ENCODE peak calls at places on chromosomes 11 and 22, in six cellular contexts. T, Z, X, P, R and U are unnamed samples.
A peak's percentile ranks its signal among the peaks of the same experiment; 100 is the strongest.

GRCh38 chr11:118437046-118437735 is 899 bp downstream of the KMT2A start:
- DNase-seq in T (peak; percentile 54), Z (peak; percentile 67), X (no peak), P (peak; percentile 39), R (peak; percentile 39), U (peak; percentile 38)

GRCh38 chr11:121578216-121579063 is 125.7 kb upstream of the SORL1-AS1 start:
- DNase-seq in T (no peak), Z (no peak), X (no peak), P (no peak), R (no peak), U (no peak)

GRCh38 chr22:42841444-42841843 is 15.6 kb downstream of the ARFGAP3 start:
- DNase-seq in T (no peak), Z (no peak), X (no peak), P (no peak), R (no peak), U (no peak)

GRCh38 chr11:15605094-15605493 is 490.4 kb downstream of the INSC start:
- DNase-seq in T (no peak), Z (no peak), X (no peak), P (no peak), R (peak; percentile 30), U (no peak)

GRCh38 chr22:31342389-31343125 is 3.6 kb downstream of the PATZ1 start:
- DNase-seq in T (no peak), Z (peak; percentile 31), X (no peak), P (no peak), R (no peak), U (no peak)

GRCh38 chr11:83611616-83612015 is 325.4 kb upstream of the CCDC90B start:
- DNase-seq in T (no peak), Z (no peak), X (no peak), P (no peak), R (no peak), U (no peak)

GRCh38 chr11:64150481-64151239 is 15.3 kb downstream of the MACROD1 start:
- DNase-seq in T (no peak), Z (no peak), X (no peak), P (no peak), R (peak; percentile 52), U (no peak)

GRCh38 chr11:75453916-75454655 is 21.1 kb upstream of the KLHL35 start:
- DNase-seq in T (no peak), Z (no peak), X (no peak), P (no peak), R (no peak), U (no peak)

GRCh38 chr11:126438691-126439090 is 83.2 kb downstream of the ST3GAL4 start:
- DNase-seq in T (no peak), Z (no peak), X (no peak), P (no peak), R (no peak), U (no peak)

GRCh38 chr22:43592470-43592869 is 180.7 kb downstream of the MPPED1 start:
- DNase-seq in T (no peak), Z (no peak), X (no peak), P (no peak), R (no peak), U (no peak)

GRCh38 chr11:7514099-7514725 is 413 bp downstream of the PPFIBP2 start:
- DNase-seq in T (no peak), Z (no peak), X (peak; percentile 83), P (no peak), R (no peak), U (peak; percentile 43)

GRCh38 chr11:12088047-12088481 is 22.3 kb upstream of the MICAL2 start:
- DNase-seq in T (no peak), Z (peak; percentile 74), X (no peak), P (no peak), R (peak; percentile 75), U (no peak)

GRCh38 chr22:49894321-49895072 is 23.7 kb downstream of the ALG12 start:
- DNase-seq in T (no peak), Z (no peak), X (no peak), P (no peak), R (no peak), U (no peak)

GRCh38 chr11:46491661-46492331 is 100.2 kb upstream of the CHRM4 start:
- DNase-seq in T (no peak), Z (no peak), X (no peak), P (no peak), R (no peak), U (no peak)

GRCh38 chr22:49230194-49230577 is 597.5 kb downstream of the BRD1 start:
- DNase-seq in T (peak; percentile 28), Z (no peak), X (no peak), P (no peak), R (no peak), U (no peak)

GRCh38 chr11:122897606-122898210 is 15.1 kb downstream of the JHY start:
- DNase-seq in T (no peak), Z (no peak), X (no peak), P (no peak), R (no peak), U (no peak)

GRCh38 chr22:45059296-45059695 is 49.5 kb upstream of the PHF21B start:
- DNase-seq in T (no peak), Z (no peak), X (no peak), P (no peak), R (no peak), U (no peak)

GRCh38 chr22:27270818-27271510 is 530.6 kb downstream of the MN1 start:
- DNase-seq in T (no peak), Z (no peak), X (no peak), P (no peak), R (peak; percentile 26), U (no peak)

GRCh38 chr22:20147286-20147988 is 3.4 kb downstream of the CCDC188 start:
- DNase-seq in T (no peak), Z (no peak), X (no peak), P (no peak), R (no peak), U (no peak)

GRCh38 chr11:83818349-83818748 is 532.2 kb upstream of the CCDC90B start:
- DNase-seq in T (no peak), Z (no peak), X (no peak), P (no peak), R (no peak), U (no peak)

GRCh38 chr11:2913776-2914474 is 15.3 kb downstream of the PHLDA2 start:
- DNase-seq in T (no peak), Z (no peak), X (no peak), P (no peak), R (no peak), U (no peak)

GRCh38 chr11:27656806-27657483 is 43.3 kb downstream of the BDNF start:
- DNase-seq in T (no peak), Z (no peak), X (no peak), P (no peak), R (no peak), U (no peak)

GRCh38 chr11:46827995-46828394 is 18.1 kb downstream of the CKAP5 start:
- DNase-seq in T (no peak), Z (no peak), X (no peak), P (no peak), R (no peak), U (no peak)

GRCh38 chr11:12792590-12792989 is 118.4 kb downstream of the TEAD1 start:
- DNase-seq in T (no peak), Z (no peak), X (no peak), P (no peak), R (no peak), U (no peak)

GRCh38 chr11:118263694-118264567 is at the start of gene MPZL2:
- DNase-seq in T (peak; percentile 66), Z (peak; percentile 83), X (peak; percentile 83), P (no peak), R (peak; percentile 23), U (no peak)

DNA sequence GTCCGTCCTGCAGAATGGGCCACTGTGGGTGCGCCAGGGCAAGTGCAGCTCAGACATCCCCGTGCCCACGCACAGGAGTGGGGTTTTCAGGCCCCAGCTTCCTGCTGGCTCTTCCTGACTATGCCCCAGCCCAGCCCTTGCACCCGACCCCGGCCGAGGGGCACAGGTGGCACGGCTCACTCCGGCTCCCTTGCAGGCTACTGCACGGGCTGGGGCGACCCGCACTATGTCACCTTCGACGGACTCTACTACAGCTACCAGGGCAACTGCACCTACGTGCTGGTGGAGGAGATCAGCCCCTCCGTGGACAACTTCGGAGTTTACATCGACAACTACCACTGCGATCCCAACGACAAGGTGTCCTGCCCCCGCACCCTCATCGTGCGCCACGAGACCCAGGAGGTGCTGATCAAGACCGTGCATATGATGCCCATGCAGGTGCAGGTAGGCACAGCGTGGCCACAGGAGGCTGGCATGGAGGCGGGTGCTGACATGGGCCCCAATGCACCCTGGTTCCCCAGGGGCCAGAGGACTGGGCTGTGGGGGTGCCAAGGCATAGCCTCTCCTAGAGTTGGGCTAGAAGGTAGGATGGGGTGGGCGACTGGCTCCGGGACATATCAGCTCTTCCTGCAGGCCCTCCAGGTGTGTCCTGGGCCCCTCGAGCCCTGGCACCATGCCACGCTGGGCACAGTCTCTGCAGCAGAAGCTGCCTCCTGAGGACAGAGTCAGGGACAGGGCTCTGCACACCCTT is 27.7 kb downstream of the MUC2 start:
- DNase-seq in T (no peak), Z (peak; percentile 23), X (peak; percentile 77), P (no peak), R (no peak), U (no peak)
- H3K4me3 ChIP-seq in T (no peak overlapping the region), Z (no peak overlapping the region), X (no peak overlapping the region), P (no peak overlapping the region), R (no peak overlapping the region), U (no peak overlapping the region)

GRCh38 chr22:24107668-24108067 is 73.6 kb upstream of the SUSD2 start:
- DNase-seq in T (peak; percentile 90), Z (peak; percentile 58), X (peak; percentile 61), P (no peak), R (peak; percentile 87), U (no peak)

GRCh38 chr22:24105018-24105360 is 76.3 kb upstream of the SUSD2 start:
- DNase-seq in T (no peak), Z (no peak), X (no peak), P (no peak), R (no peak), U (no peak)

GRCh38 chr22:24105661-24106060 is 75.6 kb upstream of the SUSD2 start:
- DNase-seq in T (no peak), Z (no peak), X (no peak), P (no peak), R (no peak), U (no peak)

GRCh38 chr22:24108073-24108472 is 73.2 kb upstream of the SUSD2 start:
- DNase-seq in T (no peak), Z (no peak), X (peak; percentile 16), P (no peak), R (no peak), U (no peak)

GRCh38 chr22:24106385-24107381 is 74.6 kb upstream of the SUSD2 start:
- DNase-seq in T (no peak), Z (peak; percentile 39), X (peak; percentile 64), P (peak; percentile 32), R (peak; percentile 22), U (peak; percentile 71)
- TF ChIP-seq CTCF in T (no peak), Z (no peak), X (no peak), P (peak; percentile 38), R (no peak), U (peak; percentile 25)

GRCh38 chr11:71356904-71357303 is 91.3 kb downstream of the DHCR7 start:
- DNase-seq in T (no peak), Z (no peak), X (no peak), P (no peak), R (no peak), U (no peak)
- H3K4me3 ChIP-seq in T (no peak overlapping the region), Z (no peak overlapping the region), X (no peak overlapping the region), P (no peak overlapping the region), R (no peak overlapping the region), U (no peak overlapping the region)

DNA sequence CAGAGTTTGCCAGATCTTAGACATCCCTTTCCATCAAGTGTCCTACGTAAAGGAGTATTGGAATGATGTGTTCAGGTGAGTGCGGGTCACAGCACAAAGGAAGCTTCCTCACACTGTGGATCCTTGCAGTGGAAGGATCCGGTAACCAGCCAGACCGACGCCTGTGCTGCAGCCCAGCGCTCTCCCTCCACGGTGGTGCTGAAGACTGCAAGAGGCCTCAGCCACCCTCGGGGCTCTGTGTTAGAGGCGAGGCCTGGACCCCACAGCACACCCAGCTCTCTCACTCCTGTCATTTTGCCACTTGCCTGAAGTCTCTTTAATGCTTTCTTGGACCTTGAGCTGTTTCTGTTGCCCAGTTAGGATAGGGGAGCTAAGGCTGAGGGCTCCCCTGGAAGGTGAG is 2.4 kb downstream of the TRMU start:
- DNase-seq in T (no peak), Z (no peak), X (no peak), P (no peak), R (no peak), U (no peak)
- TF ChIP-seq CTCF in T (no peak), Z (no peak), X (no peak), P (no peak), R (no peak), U (no peak)